ENCODE peak calls at places on chromosomes 6 and 20, in seven cellular contexts. T, H, D, L, B, K and W are unnamed samples. For H3K4me1, the result is how much of the 10 kb centered on the place peaks cover.

GRCh38 chr20:63625771-63626423 is 1.0 kb downstream of the GMEB2 start:
- DNase-seq in T (peak), K (no peak), L (peak), H (no peak), B (peak), D (peak), W (peak)

GRCh38 chr6:115796829-115797228 is 263.9 kb downstream of the FRK start:
- DNase-seq in H (no peak), D (peak), L (no peak), K (no peak), B (no peak), T (no peak), W (peak)

GRCh38 chr6:145704153-145704781 is 31.1 kb downstream of the EPM2A start:
- DNase-seq in K (no peak), H (no peak), L (no peak), B (no peak), D (peak), T (no peak), W (no peak)

GRCh38 chr6:42028234-42029061 is 21.9 kb upstream of the TAF8 start:
- DNase-seq in T (peak), K (no peak), B (no peak), D (no peak), L (no peak), H (peak), W (no peak)

GRCh38 chr20:48377940-48378339 is 449.9 kb downstream of the PREX1 start:
- DNase-seq in B (no peak), T (no peak), L (no peak), H (no peak), K (no peak), D (no peak), W (no peak)

GRCh38 chr6:40671338-40672050 is 84.3 kb upstream of the LRFN2 start:
- DNase-seq in H (no peak), B (peak), L (no peak), D (no peak), T (no peak), K (no peak), W (no peak)

GRCh38 chr6:154474636-154475428 is 35.7 kb downstream of the CNKSR3 start:
- DNase-seq in B (no peak), T (peak), D (no peak), L (no peak), K (no peak), H (no peak), W (no peak)

GRCh38 chr6:128929869-128930268 is 46.9 kb downstream of the LAMA2 start:
- DNase-seq in K (no peak), T (no peak), B (no peak), H (no peak), D (peak), L (peak), W (no peak)

GRCh38 chr20:57312138-57312537 is 17.5 kb upstream of the SPO11 start:
- DNase-seq in K (no peak), D (no peak), T (no peak), H (no peak), L (no peak), B (no peak), W (no peak)

GRCh38 chr20:21739682-21740081 is 34.2 kb downstream of the PAX1 start:
- DNase-seq in D (no peak), H (no peak), L (no peak), T (no peak), B (no peak), K (no peak), W (no peak)

GRCh38 chr6:141421378-141421777 is 711.3 kb upstream of the GJE1 start:
- DNase-seq in L (no peak), D (no peak), K (no peak), H (peak), T (no peak), B (no peak), W (no peak)

GRCh38 chr6:163588211-163588919 is 173.8 kb downstream of the QKI start:
- DNase-seq in B (no peak), D (no peak), L (no peak), H (no peak), T (no peak), K (no peak), W (no peak)

GRCh38 chr6:143564484-143565017 is 53.0 kb upstream of the FUCA2 start:
- DNase-seq in K (peak), L (no peak), T (no peak), B (no peak), D (no peak), H (no peak), W (no peak)

DNA sequence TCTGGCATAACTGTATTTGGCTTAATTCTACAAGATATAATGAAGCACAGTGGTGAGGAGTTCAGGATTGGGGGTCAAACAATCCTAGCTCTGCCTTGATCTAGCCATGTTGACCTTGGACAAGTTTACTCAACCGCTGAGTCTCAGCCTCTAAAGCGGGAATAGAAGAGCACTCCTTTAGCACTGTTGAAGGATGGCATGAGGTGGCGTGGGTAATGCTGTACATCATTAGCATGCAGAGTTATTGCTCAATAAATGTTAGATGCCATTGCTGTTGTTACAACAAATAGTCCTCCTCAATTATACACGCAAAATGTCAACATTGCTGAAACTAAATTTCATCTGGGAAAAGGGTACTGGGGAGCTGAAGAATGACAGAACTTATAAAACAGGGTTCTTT is 78.6 kb downstream of the KIF13A start:
- DNase-seq in D (no peak), B (no peak), L (no peak), T (peak), K (no peak), H (no peak), W (no peak)
- H3K4me1 ChIP-seq in D (under half), B (under half), L (half or more), T (under half), K (half or more), H (half or more), W (under half)

GRCh38 chr6:30841644-30842504 is 42.4 kb upstream of the DDR1 start:
- DNase-seq in H (no peak), B (no peak), D (no peak), L (no peak), K (no peak), T (peak), W (no peak)
- H3K27ac ChIP-seq in H (no peak), B (no peak), D (no peak), L (no peak), K (no peak), T (no peak), W (no peak)

DNA sequence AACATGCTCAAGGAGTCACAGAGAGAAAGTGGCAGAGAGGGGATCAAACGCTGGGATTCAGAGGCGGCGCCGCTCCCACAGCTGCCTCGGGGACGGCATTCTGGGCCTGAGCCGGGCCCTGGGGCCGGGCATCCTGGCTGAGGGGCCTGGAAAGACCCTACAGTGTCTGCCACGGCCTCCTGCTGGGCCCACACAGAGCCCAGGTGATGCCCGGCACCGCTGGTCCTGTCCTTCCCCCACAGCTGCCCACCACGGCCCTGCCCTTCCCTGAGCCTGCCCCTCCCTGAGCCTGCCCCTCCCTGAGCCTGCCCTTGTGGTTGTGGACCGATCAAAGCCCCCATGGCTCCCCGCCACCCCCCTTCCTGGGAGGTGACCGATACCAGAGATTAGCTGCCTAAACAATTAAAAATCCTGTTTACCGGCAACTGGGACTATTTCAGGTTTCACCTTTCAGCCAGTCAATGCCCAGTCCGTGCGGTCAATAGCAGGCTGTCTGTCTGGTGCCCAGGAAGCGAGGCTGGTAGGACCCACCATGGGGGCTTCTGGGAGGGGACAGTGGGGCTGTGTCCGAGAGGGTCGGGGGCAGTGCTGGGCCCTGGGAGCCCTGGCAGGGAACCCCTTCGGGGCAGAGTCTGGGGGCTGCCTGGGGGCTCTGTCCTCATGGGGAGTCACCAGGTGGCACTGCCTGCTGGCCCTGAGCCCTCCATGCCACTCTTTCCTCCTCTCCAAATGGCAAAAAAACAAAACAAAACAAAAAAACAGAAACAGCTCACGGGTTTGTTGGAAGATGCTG is 55.4 kb upstream of the GATA5 start:
- DNase-seq in L (no peak), B (no peak), T (no peak), K (no peak), H (no peak), D (no peak), W (no peak)
- H3K4me1 ChIP-seq in L (under half), B (under half), T (under half), K (under half), H (under half), D (under half), W (under half)

DNA sequence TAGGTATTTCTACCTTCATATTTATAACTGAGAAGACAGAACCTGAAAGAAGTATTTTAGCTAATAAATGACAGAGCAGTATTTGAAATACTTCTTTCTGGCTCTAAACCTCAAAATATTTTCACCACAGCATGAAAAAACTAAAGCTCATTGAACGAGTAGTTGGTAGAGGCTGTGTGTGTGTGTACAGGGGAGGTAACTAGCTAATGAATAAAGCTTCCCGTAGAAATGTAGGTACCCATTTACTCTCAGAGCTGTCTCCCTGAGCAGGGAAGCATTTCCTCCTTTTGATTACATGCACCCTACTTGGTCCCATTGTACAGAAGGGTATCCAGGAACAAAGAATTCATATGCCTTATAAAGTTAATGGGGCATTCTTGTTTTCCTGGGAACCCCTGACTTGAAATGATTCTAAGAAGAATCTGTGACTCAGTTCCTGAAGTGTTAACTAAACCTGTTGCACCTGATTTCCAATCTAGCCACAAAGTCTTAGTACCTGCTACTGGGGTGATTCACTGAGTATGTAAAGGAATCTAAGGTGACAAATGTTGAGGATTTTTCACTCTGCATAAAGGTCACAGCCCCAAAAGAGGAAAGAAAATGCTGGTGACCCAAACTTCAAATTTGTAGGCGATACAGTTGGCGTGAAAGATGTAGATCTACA is 12.5 kb downstream of the CRYBG1 start:
- DNase-seq in H (no peak), T (no peak), B (no peak), K (no peak), D (no peak), L (no peak), W (no peak)
- H3K27ac ChIP-seq in H (no peak), T (no peak), B (no peak), K (no peak), D (no peak), L (no peak), W (no peak)

GRCh38 chr20:37358366-37359150 is 12.6 kb downstream of the SRC start:
- DNase-seq in T (peak), D (no peak), K (no peak), H (no peak), B (no peak), L (no peak), W (no peak)

GRCh38 chr20:37357481-37358365 is 11.8 kb downstream of the SRC start:
- DNase-seq in K (no peak), D (no peak), T (no peak), H (no peak), B (no peak), L (no peak), W (no peak)

GRCh38 chr20:37360515-37361115 is 14.7 kb downstream of the SRC start:
- DNase-seq in K (no peak), H (no peak), T (no peak), D (no peak), L (no peak), B (no peak), W (no peak)

GRCh38 chr20:37359836-37360235 is 13.9 kb downstream of the SRC start:
- DNase-seq in D (no peak), B (no peak), T (no peak), H (no peak), K (no peak), L (no peak), W (no peak)

GRCh38 chr20:37359331-37359730 is 13.4 kb downstream of the SRC start:
- DNase-seq in D (no peak), B (no peak), K (no peak), H (no peak), L (no peak), T (no peak), W (no peak)
- H3K4me1 ChIP-seq in D (under half), B (under half), K (under half), H (half or more), L (under half), T (half or more), W (under half)

DNA sequence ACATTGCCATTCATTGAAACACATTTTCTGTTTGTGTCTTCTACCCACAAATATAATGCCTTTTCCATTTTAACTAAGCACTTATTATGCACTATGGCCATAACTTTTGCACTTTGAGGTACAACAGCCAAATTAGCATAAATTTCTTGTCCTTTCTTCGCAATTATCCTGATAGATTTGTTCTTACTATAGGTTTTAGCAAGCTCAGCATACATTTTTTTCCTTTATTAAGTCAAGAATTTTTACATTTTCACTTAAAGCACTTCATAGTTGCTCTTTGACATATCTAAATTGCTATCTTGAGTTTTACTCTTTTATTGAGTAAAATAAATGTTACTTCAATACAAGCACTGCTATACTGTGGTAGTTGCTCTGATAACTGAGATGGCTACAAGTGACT is 5.8 kb downstream of the DEFB114 start:
- DNase-seq in L (no peak), B (no peak), H (no peak), T (no peak), D (no peak), K (no peak), W (no peak)
- H3K27ac ChIP-seq in L (no peak), B (no peak), H (no peak), T (no peak), D (no peak), K (no peak), W (no peak)

GRCh38 chr6:139800837-139801236 is 426.4 kb upstream of the CITED2 start:
- DNase-seq in H (no peak), T (no peak), D (no peak), L (no peak), K (no peak), B (no peak), W (no peak)

DNA sequence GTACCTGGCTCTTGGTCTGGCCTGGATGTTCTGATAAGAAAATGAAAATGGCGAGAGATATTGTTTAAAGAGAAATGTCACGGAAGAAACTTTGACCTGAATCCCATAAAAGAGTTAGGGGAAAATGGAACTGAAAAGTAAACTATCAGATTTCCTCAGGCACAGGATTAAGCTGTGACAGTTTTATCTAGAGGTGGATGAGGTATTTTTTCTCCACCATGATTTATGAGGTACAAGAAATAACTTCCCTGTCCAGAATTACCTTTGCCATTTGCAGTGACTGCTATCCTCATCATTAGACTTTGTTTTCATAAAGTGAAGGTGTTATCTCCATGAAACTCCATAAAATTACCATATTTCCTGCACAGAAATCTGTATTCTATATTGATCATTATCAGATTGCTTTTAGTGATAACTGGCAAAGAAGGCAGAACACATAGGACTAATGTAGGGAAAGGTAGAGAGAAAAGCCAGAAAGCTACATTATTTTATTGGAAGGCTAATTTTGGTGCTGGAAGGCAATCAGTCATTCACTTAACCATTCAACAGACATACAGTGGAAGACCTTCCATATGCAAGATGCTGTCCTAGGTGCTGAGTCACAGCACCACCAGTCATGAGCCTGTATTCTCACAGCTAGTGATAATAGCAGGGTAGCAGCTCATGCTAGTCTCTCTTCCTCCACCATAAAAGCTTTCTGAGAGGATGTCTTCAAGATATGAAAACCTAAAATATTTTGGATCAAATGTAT is 427.3 kb upstream of the CITED2 start:
- DNase-seq in L (no peak), B (no peak), T (no peak), D (peak), K (no peak), H (no peak), W (peak)
- H3K4me1 ChIP-seq in L (under half), B (under half), T (under half), D (under half), K (under half), H (under half), W (under half)

DNA sequence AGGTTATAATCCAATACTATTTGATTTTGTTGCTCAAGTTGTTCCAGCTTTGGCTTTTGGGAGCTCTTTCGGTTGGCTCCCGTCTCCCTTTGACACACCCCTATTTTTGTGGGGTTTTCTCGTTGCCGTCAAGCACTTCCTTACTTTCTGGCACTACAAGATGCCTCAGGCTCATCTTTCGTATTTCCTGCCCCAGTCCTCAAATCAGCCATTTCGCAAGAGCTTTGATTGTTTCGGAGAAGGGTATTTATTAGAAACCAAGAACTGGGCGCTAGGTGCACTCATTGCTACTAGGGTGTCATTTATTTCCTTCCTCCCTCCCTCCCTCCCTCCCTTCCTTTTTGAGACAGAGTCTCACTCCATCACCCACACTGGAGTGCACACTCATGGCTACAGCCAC is 13.3 kb upstream of the SOX12 start:
- DNase-seq in B (no peak), L (no peak), H (no peak), K (no peak), D (no peak), T (no peak), W (no peak)
- H3K27ac ChIP-seq in B (no peak), L (no peak), H (no peak), K (no peak), D (no peak), T (no peak), W (no peak)